ENCODE peak calls at places on chromosomes 6 and 20, in nine cellular contexts. F is neural crest cell; Y is hypothalamus; L is AG10803; H is T-helper 9 cell; S is mesothelial cell of epicardium; I is stimulated activated CD4-positive, alpha-beta T cell treated with anti-CD3 and anti-CD28 coated beads, Interleukin-15, amount 100 ng/mL, for 1 hour; V is stimulated activated naive B cell treated with anti-CD40 and anti-IgM and Interleukin-4, amounts not matched to agents 10 μg/mL and 1 μg/mL and 100 μg/mL, for 72 hours; A is activated CD8-positive, alpha-beta memory T cell treated with anti-CD3 and anti-CD28 coated beads, Interleukin-2, amount 50 U/mL, for 48 hours. B is an unnamed sample.

GRCh38 chr6:3119040-3119723 is 671 bp downstream of the BPHL start:
- DNase-seq in F (no peak), Y (no peak), L (peak; percentile 19), H (no peak), S (no peak), I (no peak), V (no peak), A (no peak), B (no peak)

GRCh38 chr6:39870950-39871349 is 63.3 kb downstream of the MOCS1 start:
- DNase-seq in F (no peak), Y (no peak), L (no peak), H (no peak), S (no peak), I (no peak), V (no peak), A (no peak), B (no peak)

GRCh38 chr20:13121840-13122515 is 99.1 kb upstream of the ISM1 start:
- DNase-seq in F (no peak), Y (no peak), L (no peak), H (no peak), S (no peak), I (no peak), V (peak; percentile 4), A (no peak), B (no peak)

GRCh38 chr20:63896136-63896890 is 1.4 kb downstream of the DNAJC5 start:
- DNase-seq in F (no peak), Y (peak; percentile 21), L (peak; percentile 40), H (peak; percentile 12), S (no peak), I (no peak), V (peak; percentile 29), A (peak; percentile 65), B (peak; percentile 31)

GRCh38 chr6:132391391-132392291 is 9.6 kb downstream of the MOXD1 start:
- DNase-seq in F (no peak), Y (no peak), L (peak; percentile 96), H (no peak), S (no peak), I (no peak), V (no peak), A (no peak), B (no peak)

GRCh38 chr20:35196313-35196712 is 24.4 kb downstream of the PROCR start:
- DNase-seq in F (no peak), Y (no peak), L (no peak), H (no peak), S (no peak), I (no peak), V (no peak), A (no peak), B (no peak)

GRCh38 chr6:164243012-164243610 is 828.6 kb downstream of the QKI start:
- DNase-seq in F (no peak), Y (no peak), L (no peak), H (no peak), S (no peak), I (no peak), V (no peak), A (no peak), B (no peak)

GRCh38 chr6:4872841-4873240 is 96.6 kb downstream of the CDYL start:
- DNase-seq in F (no peak), Y (no peak), L (no peak), H (no peak), S (no peak), I (no peak), V (no peak), A (no peak), B (no peak)

GRCh38 chr6:47094351-47094925 is 52.3 kb upstream of the ADGRF1 start:
- DNase-seq in F (no peak), Y (no peak), L (no peak), H (no peak), S (no peak), I (no peak), V (no peak), A (no peak), B (no peak)

GRCh38 chr6:100171533-100172321 is 177.7 kb upstream of the MCHR2 start:
- DNase-seq in F (no peak), Y (no peak), L (peak; percentile 87), H (no peak), S (no peak), I (no peak), V (no peak), A (no peak), B (no peak)

GRCh38 chr6:135299256-135299655 is 118.1 kb downstream of the MYB start:
- DNase-seq in F (no peak), Y (no peak), L (peak; percentile 11), H (no peak), S (no peak), I (no peak), V (no peak), A (no peak), B (no peak)

GRCh38 chr20:3515379-3516175 is 44.8 kb downstream of the ATRN start:
- DNase-seq in F (no peak), Y (no peak), L (peak; percentile 62), H (no peak), S (no peak), I (no peak), V (no peak), A (no peak), B (no peak)

GRCh38 chr6:66538548-66539135 is 831.6 kb upstream of the EYS start:
- DNase-seq in F (no peak), Y (no peak), L (no peak), H (no peak), S (no peak), I (no peak), V (no peak), A (no peak), B (peak; percentile 1)

GRCh38 chr20:22584630-22584921 is 204 bp upstream of the FOXA2 start:
- DNase-seq in F (no peak), Y (no peak), L (no peak), H (no peak), S (no peak), I (no peak), V (no peak), A (no peak), B (no peak)

GRCh38 chr6:128491643-128492206 is 28.7 kb downstream of the PTPRK start:
- DNase-seq in F (no peak), Y (no peak), L (peak; percentile 40), H (no peak), S (no peak), I (no peak), V (no peak), A (no peak), B (no peak)

GRCh38 chr20:39342463-39342862 is 380.3 kb downstream of the DHX35 start:
- DNase-seq in F (no peak), Y (no peak), L (no peak), H (no peak), S (no peak), I (no peak), V (no peak), A (no peak), B (no peak)

GRCh38 chr20:37914672-37915433 is 11.9 kb downstream of the VSTM2L start:
- DNase-seq in F (peak; percentile 51), Y (no peak), L (no peak), H (no peak), S (no peak), I (no peak), V (no peak), A (no peak), B (no peak)

GRCh38 chr6:27161946-27162603 is 85.4 kb upstream of the PRSS16 start:
- DNase-seq in F (no peak), Y (peak; percentile 6), L (peak; percentile 54), H (no peak), S (no peak), I (no peak), V (no peak), A (peak; percentile 72), B (no peak)

GRCh38 chr6:157974341-157974894 is 7.2 kb upstream of the SYNJ2 start:
- DNase-seq in F (no peak), Y (no peak), L (peak; percentile 54), H (no peak), S (no peak), I (no peak), V (no peak), A (no peak), B (no peak)

GRCh38 chr6:53104916-53105315 is 39.7 kb downstream of the FBXO9 start:
- DNase-seq in F (no peak), Y (no peak), L (peak; percentile 8), H (no peak), S (no peak), I (no peak), V (no peak), A (no peak), B (no peak)

GRCh38 chr20:22586645-22587310 is 2.4 kb upstream of the FOXA2 start:
- DNase-seq in F (no peak), Y (peak; percentile 3), L (no peak), H (no peak), S (no peak), I (no peak), V (no peak), A (peak; percentile 69), B (no peak)

GRCh38 chr6:23446394-23447001 is 679.5 kb upstream of the NRSN1 start:
- DNase-seq in F (peak; percentile 3), Y (no peak), L (peak; percentile 55), H (no peak), S (no peak), I (no peak), V (no peak), A (no peak), B (peak; percentile 66)

GRCh38 chr20:38123021-38123587 is 42.0 kb downstream of the TGM2 start:
- DNase-seq in F (no peak), Y (no peak), L (peak; percentile 65), H (no peak), S (no peak), I (no peak), V (no peak), A (peak; percentile 45), B (no peak)

GRCh38 chr20:62277253-62277652 is 25.5 kb upstream of the ADRM1 start:
- DNase-seq in F (no peak), Y (no peak), L (no peak), H (no peak), S (no peak), I (no peak), V (no peak), A (no peak), B (no peak)

GRCh38 chr6:36145495-36145894 is 15.2 kb downstream of the MAPK13 start:
- DNase-seq in F (no peak), Y (no peak), L (no peak), H (no peak), S (no peak), I (no peak), V (no peak), A (no peak), B (no peak)

GRCh38 chr6:169230923-169231789 is 22.5 kb downstream of the THBS2 start:
- DNase-seq in F (no peak), Y (no peak), L (no peak), H (no peak), S (no peak), I (no peak), V (no peak), A (no peak), B (no peak)